ENCODE peak calls at places on chromosomes 4 and X, in four cellular contexts. Y is uterus, W is H1, U is adrenal gland. T is an unnamed sample.
A peak's percentile ranks its signal among the peaks of the same experiment; 100 is the strongest.

GRCh38 chr4:153969542-153969941 is 180.7 kb upstream of the SFRP2 start:
- DNase-seq in Y (no peak), W (no peak), U (no peak), T (no peak)

GRCh38 chrX:44903107-44903506 is 30.1 kb downstream of the KDM6A start:
- DNase-seq in Y (no peak), W (no peak), U (no peak), T (peak; percentile 32)

GRCh38 chrX:49220100-49220499 is 13.0 kb downstream of the CACNA1F start:
- DNase-seq in Y (no peak), W (no peak), U (no peak), T (no peak)

GRCh38 chr4:185480016-185480732 is 8.6 kb upstream of the CCDC110 start:
- DNase-seq in Y (no peak), W (no peak), U (no peak), T (no peak)

GRCh38 chrX:10086683-10087082 is 70.1 kb upstream of the CLCN4 start:
- DNase-seq in Y (no peak), W (no peak), U (peak; percentile 37), T (no peak)

GRCh38 chrX:23079347-23079746 is 79.6 kb downstream of the DDX53 start:
- DNase-seq in Y (no peak), W (no peak), U (no peak), T (no peak)

GRCh38 chrX:131565909-131566308 is 22.0 kb downstream of the OR13H1 start:
- DNase-seq in Y (no peak), W (no peak), U (no peak), T (peak; percentile 69)

GRCh38 chr4:24181005-24181404 is 291.2 kb upstream of the PPARGC1A start:
- DNase-seq in Y (no peak), W (no peak), U (no peak), T (no peak)

GRCh38 chr4:168831919-168832745 is 177.9 kb downstream of the CBR4 start:
- DNase-seq in Y (peak; percentile 93), W (peak; percentile 51), U (peak; percentile 86), T (peak; percentile 62)
- TF ChIP-seq POLR2A in Y (peak; percentile 98), W (peak; percentile 80), U (peak; percentile 77), T (no peak)

DNA sequence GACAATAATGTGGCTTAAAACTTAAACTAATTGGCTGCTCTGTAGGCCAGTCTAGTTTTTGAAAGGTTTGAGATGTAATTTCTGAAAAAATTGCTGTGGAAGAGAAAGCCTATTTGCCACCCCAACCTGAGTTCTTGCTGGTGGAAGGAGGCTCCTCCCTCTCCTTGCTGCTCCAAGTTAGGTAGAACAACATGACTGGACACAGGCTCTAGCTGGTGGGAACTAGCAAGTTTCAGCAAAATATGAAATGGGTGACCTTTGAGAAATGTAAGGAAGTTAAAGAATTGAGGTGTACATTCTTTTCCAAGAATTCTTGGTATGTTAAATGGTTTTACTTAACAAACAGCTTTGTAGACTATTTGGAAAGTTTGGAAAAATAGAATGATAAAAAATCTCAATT is 8.0 kb downstream of the RPL34 start:
- DNase-seq in Y (no peak), W (no peak), U (no peak), T (no peak)
- TF ChIP-seq POLR2A in Y (no peak), W (peak; percentile 19), U (no peak), T (no peak)

DNA sequence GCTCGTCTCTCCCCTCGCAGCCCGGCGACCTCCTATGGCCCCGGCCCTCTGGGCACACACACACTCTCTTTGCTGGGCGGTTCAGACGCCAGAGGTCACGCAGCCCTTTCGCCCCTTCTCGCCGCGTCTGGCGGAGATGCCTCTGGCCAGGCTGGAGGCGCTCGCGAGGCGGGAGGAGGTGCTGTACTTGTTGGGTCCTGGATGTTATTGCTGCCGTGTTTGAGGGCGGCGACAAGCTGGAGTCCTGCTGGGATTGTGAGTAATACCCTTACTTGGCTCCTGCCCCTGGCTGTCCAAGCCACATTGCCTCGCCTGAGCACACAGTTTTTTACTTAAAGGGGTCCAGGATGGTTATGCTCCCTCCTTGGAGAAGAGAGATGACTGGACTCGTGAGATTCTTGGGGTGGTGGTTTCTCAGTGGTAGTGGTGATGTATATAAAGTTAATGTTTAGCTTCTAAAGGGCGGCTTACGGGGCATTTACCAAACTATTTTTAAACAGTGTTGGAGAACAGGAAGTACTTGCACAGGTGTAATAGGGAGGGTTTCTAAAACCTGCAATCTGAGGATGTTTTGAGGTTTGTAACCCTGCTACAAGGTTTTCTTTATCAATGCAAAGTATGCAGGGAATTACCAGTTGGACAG is 572 bp downstream of the USP53 start:
- DNase-seq in Y (peak; percentile 86), W (peak; percentile 74), U (peak; percentile 94), T (peak; percentile 86)
- TF ChIP-seq POLR2A in Y (no peak), W (peak; percentile 74), U (no peak), T (no peak)

GRCh38 chr4:107213410-107213809 is 177.3 kb upstream of the DKK2 start:
- DNase-seq in Y (no peak), W (no peak), U (no peak), T (no peak)

GRCh38 chr4:107219681-107220080 is 183.6 kb upstream of the DKK2 start:
- DNase-seq in Y (no peak), W (no peak), U (no peak), T (no peak)

GRCh38 chr4:107215222-107215621 is 179.1 kb upstream of the DKK2 start:
- DNase-seq in Y (no peak), W (no peak), U (no peak), T (no peak)

GRCh38 chr4:107213880-107214279 is 177.8 kb upstream of the DKK2 start:
- DNase-seq in Y (no peak), W (no peak), U (no peak), T (no peak)

GRCh38 chr4:107216379-107216778 is 180.3 kb upstream of the DKK2 start:
- DNase-seq in Y (no peak), W (no peak), U (no peak), T (no peak)
- TF ChIP-seq POLR2A in Y (no peak), W (no peak), U (no peak), T (no peak)

DNA sequence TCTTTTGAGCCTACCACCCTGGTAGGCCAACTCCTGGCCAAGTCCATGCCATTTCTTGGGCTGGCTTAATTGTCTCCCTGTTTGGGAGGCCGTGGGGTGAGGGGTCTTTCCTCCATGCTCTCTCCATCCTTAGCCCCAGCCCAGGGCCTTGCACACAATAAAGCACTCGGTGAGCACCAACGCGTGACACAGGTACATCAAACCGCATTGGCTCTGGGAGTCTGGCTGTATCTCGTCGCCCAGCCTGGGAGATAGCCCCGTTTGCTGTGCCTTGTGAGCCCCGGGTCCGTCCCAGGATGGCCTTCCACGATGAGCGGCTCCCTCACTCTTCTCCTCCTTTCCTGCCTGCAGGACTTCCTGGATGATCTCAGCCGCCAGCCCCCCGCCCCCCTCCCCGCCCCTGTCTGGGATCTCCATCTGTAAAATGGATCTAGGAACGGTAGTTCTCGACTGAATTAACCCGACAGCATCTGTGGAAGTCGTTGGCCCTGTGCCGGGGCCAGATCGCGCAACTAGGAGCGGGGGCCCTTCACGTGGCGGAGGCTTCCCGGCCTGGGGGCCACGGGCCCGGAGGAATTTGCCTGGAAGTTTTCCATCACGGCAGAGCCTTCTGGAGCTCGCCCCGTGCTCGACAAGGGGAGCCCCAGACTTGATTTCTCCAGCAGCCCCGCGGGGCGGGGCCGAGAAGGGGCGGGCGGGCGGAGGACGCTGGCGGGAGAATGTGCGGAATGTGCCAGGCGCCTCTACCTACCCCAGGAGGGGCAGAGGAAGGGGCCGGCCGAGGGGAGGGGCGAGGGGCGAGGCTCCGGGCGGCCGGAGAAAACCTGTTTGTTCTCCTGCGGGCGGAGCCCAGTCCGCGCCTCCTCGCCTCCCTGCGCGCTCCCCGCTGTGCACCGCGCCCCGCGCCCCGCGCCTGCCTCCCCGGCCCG is at the start of gene ZNF185:
- DNase-seq in Y (no peak), W (no peak), U (peak; percentile 35), T (no peak)
- TF ChIP-seq POLR2A in Y (no peak), W (no peak), U (no peak), T (no peak)

DNA sequence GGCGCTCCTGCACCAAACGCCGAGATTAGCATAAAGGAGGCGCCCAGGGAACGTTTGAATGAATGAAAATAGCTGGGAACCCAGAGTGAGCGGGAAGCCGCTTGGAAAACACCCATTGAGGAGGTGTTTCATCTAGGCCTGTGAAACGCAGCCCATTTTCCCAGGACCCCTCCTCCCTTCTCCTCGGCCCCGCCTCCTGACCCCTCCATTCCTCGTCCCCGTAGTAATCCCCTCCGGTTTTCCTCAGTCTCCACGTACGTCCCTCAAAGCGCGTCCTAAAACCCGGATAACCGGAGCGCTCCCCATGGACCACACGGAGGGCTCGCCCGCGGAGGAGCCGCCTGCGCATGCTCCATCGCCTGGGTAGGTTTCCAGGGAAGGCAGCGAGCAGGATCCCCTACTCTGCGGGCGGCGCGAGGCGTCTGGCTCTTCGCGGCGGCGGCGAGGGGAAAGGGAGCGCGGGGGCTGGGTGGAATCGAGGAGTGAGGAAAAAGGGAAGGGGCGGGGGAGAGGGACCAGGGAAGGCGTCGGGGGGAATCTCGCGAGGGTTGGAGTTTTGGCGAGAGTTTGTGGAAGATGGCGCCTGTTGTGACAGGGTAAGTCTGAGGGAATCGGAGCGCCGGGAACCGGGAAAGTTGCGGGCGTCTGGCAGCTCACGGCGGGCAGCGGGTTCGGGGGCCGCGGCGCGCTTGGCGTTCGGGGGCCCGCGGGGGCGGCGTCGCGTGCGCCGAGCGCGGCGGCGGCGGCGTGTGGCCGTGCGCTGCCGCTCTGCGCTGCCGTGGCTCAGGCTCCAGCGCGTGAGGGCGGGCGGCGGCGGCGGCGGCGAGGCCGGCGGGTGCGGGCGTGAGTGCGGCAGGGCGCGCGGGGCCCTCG is at the start of gene RBPJ:
- DNase-seq in Y (peak; percentile 94), W (peak; percentile 89), U (peak; percentile 92), T (peak; percentile 91)
- TF ChIP-seq POLR2A in Y (peak; percentile 79), W (peak; percentile 81), U (peak; percentile 56), T (peak; percentile 53)

GRCh38 chr4:39750216-39750615 is 52.3 kb downstream of the UBE2K start:
- DNase-seq in Y (no peak), W (no peak), U (no peak), T (no peak)
- TF ChIP-seq POLR2A in Y (no peak), W (no peak), U (no peak), T (no peak)

GRCh38 chrX:53093748-53094583 is at the start of gene KANTR:
- DNase-seq in Y (peak; percentile 91), W (peak; percentile 62), U (peak; percentile 91), T (peak; percentile 92)
- TF ChIP-seq POLR2A in Y (peak; percentile 58), W (peak; percentile 15), U (peak; percentile 87), T (peak; percentile 62)

GRCh38 chrX:102768984-102769761 is 48.6 kb downstream of the GPRASP3 start:
- DNase-seq in Y (peak; percentile 80), W (peak; percentile 34), U (peak; percentile 82), T (peak; percentile 93)
- TF ChIP-seq POLR2A in Y (peak; percentile 31), W (peak; percentile 85), U (peak; percentile 47), T (peak; percentile 76)